ENCODE peak calls at places on chromosome 4, in seven cellular contexts. D, Q, E, T, H, M and Z are unnamed samples.
A peak's percentile ranks its signal among the peaks of the same experiment; 100 is the strongest.

GRCh38 chr4:17336524-17336941 is 175.4 kb downstream of the QDPR start:
- DNase-seq in D (peak; percentile 52), Q (no peak), E (no peak), T (no peak), H (no peak), M (peak; percentile 6), Z (peak; percentile 59)

GRCh38 chr4:67204441-67204840 is 340.9 kb downstream of the CENPC start:
- DNase-seq in D (no peak), Q (no peak), E (no peak), T (no peak), H (no peak), M (peak; percentile 53), Z (no peak)

GRCh38 chr4:52260507-52261302 is 209.6 kb downstream of the SPATA18 start:
- DNase-seq in D (peak; percentile 14), Q (no peak), E (no peak), T (peak; percentile 26), H (no peak), M (no peak), Z (no peak)

GRCh38 chr4:90121961-90122748 is 5.0 kb upstream of the CCSER1 start:
- DNase-seq in D (peak; percentile 9), Q (no peak), E (no peak), T (no peak), H (no peak), M (peak; percentile 42), Z (no peak)

GRCh38 chr4:99763635-99764101 is 53.0 kb upstream of the DAPP1 start:
- DNase-seq in D (peak; percentile 79), Q (peak; percentile 89), E (no peak), T (peak; percentile 20), H (peak; percentile 80), M (peak; percentile 95), Z (no peak)

GRCh38 chr4:3810796-3811485 is 44.8 kb downstream of the ADRA2C start:
- DNase-seq in D (no peak), Q (no peak), E (no peak), T (no peak), H (no peak), M (no peak), Z (no peak)

GRCh38 chr4:85565761-85566480 is 91.0 kb downstream of the ARHGAP24 start:
- DNase-seq in D (peak; percentile 60), Q (peak; percentile 41), E (no peak), T (no peak), H (no peak), M (peak; percentile 79), Z (no peak)

GRCh38 chr4:89067407-89067806 is 10.4 kb upstream of the FAM13A start:
- DNase-seq in D (no peak), Q (no peak), E (no peak), T (no peak), H (no peak), M (no peak), Z (no peak)

GRCh38 chr4:24003476-24003875 is 113.6 kb upstream of the PPARGC1A start:
- DNase-seq in D (no peak), Q (no peak), E (no peak), T (no peak), H (no peak), M (no peak), Z (no peak)

GRCh38 chr4:115154826-115155225 is 41.4 kb upstream of the NDST4 start:
- DNase-seq in D (no peak), Q (peak; percentile 3), E (no peak), T (no peak), H (peak; percentile 3), M (no peak), Z (no peak)

GRCh38 chr4:30718889-30719252 is 1.3 kb upstream of the PCDH7 start:
- DNase-seq in D (peak; percentile 15), Q (no peak), E (no peak), T (no peak), H (no peak), M (peak; percentile 50), Z (no peak)

GRCh38 chr4:3009422-3009821 is 46.1 kb downstream of the GRK4 start:
- DNase-seq in D (peak; percentile 10), Q (no peak), E (no peak), T (no peak), H (no peak), M (peak; percentile 6), Z (no peak)

GRCh38 chr4:41517747-41518146 is 20.2 kb upstream of the LIMCH1 start:
- DNase-seq in D (no peak), Q (no peak), E (no peak), T (no peak), H (no peak), M (no peak), Z (no peak)

GRCh38 chr4:177177446-177178160 is 132.1 kb upstream of the NEIL3 start:
- DNase-seq in D (peak; percentile 68), Q (peak; percentile 43), E (no peak), T (no peak), H (peak; percentile 40), M (peak; percentile 25), Z (no peak)

GRCh38 chr4:57080781-57081650 is 29.2 kb downstream of the IGFBP7 start:
- DNase-seq in D (peak; percentile 95), Q (peak; percentile 97), E (no peak), T (no peak), H (peak; percentile 97), M (peak; percentile 99), Z (no peak)

GRCh38 chr4:64625438-64625837 is 216.2 kb upstream of the TECRL start:
- DNase-seq in D (no peak), Q (no peak), E (no peak), T (no peak), H (no peak), M (no peak), Z (no peak)

GRCh38 chr4:184731056-184731455 is 2.8 kb downstream of the CENPU start:
- DNase-seq in D (no peak), Q (no peak), E (no peak), T (no peak), H (no peak), M (no peak), Z (no peak)

GRCh38 chr4:139084425-139085093 is 69.0 kb downstream of the NOCT start:
- DNase-seq in D (no peak), Q (no peak), E (no peak), T (no peak), H (no peak), M (no peak), Z (no peak)

GRCh38 chr4:152735302-152735917 is 44.1 kb downstream of the TIGD4 start:
- DNase-seq in D (peak; percentile 46), Q (peak; percentile 4), E (no peak), T (no peak), H (no peak), M (peak; percentile 45), Z (no peak)

GRCh38 chr4:53714377-53715140 is 123.3 kb upstream of the LNX1 start:
- DNase-seq in D (peak; percentile 84), Q (peak; percentile 82), E (no peak), T (no peak), H (peak; percentile 77), M (no peak), Z (no peak)

GRCh38 chr4:87916636-87917035 is 58.9 kb upstream of the SPP1 start:
- DNase-seq in D (peak; percentile 4), Q (no peak), E (no peak), T (no peak), H (no peak), M (no peak), Z (no peak)

GRCh38 chr4:31106419-31106818 is 386.2 kb downstream of the PCDH7 start:
- DNase-seq in D (no peak), Q (no peak), E (no peak), T (no peak), H (no peak), M (no peak), Z (no peak)

GRCh38 chr4:20271954-20272353 is 20.2 kb downstream of the SLIT2 start:
- DNase-seq in D (no peak), Q (no peak), E (no peak), T (no peak), H (no peak), M (no peak), Z (no peak)

GRCh38 chr4:144627663-144628076 is 18.3 kb upstream of the HHIP start:
- DNase-seq in D (peak; percentile 62), Q (no peak), E (no peak), T (no peak), H (no peak), M (peak; percentile 40), Z (no peak)

GRCh38 chr4:151198748-151199147 is 78.2 kb upstream of the PRSS48 start:
- DNase-seq in D (peak; percentile 78), Q (no peak), E (no peak), T (no peak), H (no peak), M (no peak), Z (no peak)

GRCh38 chr4:39533541-39533940 is 6.3 kb upstream of the UGDH start:
- DNase-seq in D (no peak), Q (no peak), E (no peak), T (no peak), H (no peak), M (no peak), Z (no peak)

GRCh38 chr4:38782452-38783108 is at the start of gene TLR10:
- DNase-seq in D (peak; percentile 67), Q (no peak), E (no peak), T (no peak), H (no peak), M (peak; percentile 48), Z (peak; percentile 20)

GRCh38 chr4:141713771-141714445 is 77.5 kb downstream of the IL15 start:
- DNase-seq in D (peak; percentile 35), Q (peak; percentile 44), E (no peak), T (no peak), H (peak; percentile 11), M (peak; percentile 76), Z (no peak)

GRCh38 chr4:185201983-185202962 is 1.5 kb downstream of the CFAP97 start:
- DNase-seq in D (peak; percentile 68), Q (peak; percentile 35), E (no peak), T (no peak), H (no peak), M (no peak), Z (peak; percentile 49)

GRCh38 chr4:23135792-23136645 is 443.3 kb downstream of the GBA3 start:
- DNase-seq in D (peak; percentile 60), Q (peak; percentile 5), E (no peak), T (no peak), H (no peak), M (peak; percentile 70), Z (no peak)

GRCh38 chr4:176359590-176359989 is 39.8 kb downstream of the SPCS3 start:
- DNase-seq in D (no peak), Q (peak; percentile 77), E (no peak), T (no peak), H (peak; percentile 74), M (peak; percentile 65), Z (no peak)

GRCh38 chr4:34158883-34159282 is 2085.4 kb downstream of the ARAP2 start:
- DNase-seq in D (no peak), Q (peak; percentile 65), E (no peak), T (no peak), H (no peak), M (no peak), Z (no peak)

GRCh38 chr4:52640808-52641595 is 18.1 kb downstream of the USP46 start:
- DNase-seq in D (peak; percentile 65), Q (peak; percentile 15), E (no peak), T (no peak), H (no peak), M (peak; percentile 50), Z (no peak)

GRCh38 chr4:168304744-168305459 is 13.7 kb downstream of the DDX60 start:
- DNase-seq in D (peak; percentile 21), Q (peak; percentile 98), E (no peak), T (no peak), H (peak; percentile 58), M (peak; percentile 37), Z (no peak)